ENCODE peak calls at places on chromosome 16, in eight cellular contexts. One of them, this sample, is unnamed.

GRCh38 chr16:86672215-86672863 is 94.0 kb downstream of the FOXL1 start:
- DNase-seq in endothelial cell of umbilical vein: no peak
- DNase-seq in thoracic aorta: no peak
- DNase-seq in AG04450: no peak
- DNase-seq in esophagus muscularis mucosa: no peak
- DNase-seq in upper lobe of left lung: no peak
- DNase-seq in CD4-positive, CD25-positive, alpha-beta regulatory T cell: no peak
- DNase-seq in adrenal gland: no peak
- DNase-seq in this sample: no peak

GRCh38 chr16:31128711-31129567 is 6.6 kb downstream of the PRSS8 start:
- DNase-seq in CD4-positive, CD25-positive, alpha-beta regulatory T cell: no peak
- DNase-seq in thoracic aorta: no peak
- DNase-seq in upper lobe of left lung: no peak
- DNase-seq in endothelial cell of umbilical vein: no peak
- DNase-seq in esophagus muscularis mucosa: no peak
- DNase-seq in adrenal gland: no peak
- DNase-seq in AG04450: no peak
- DNase-seq in this sample: no peak

GRCh38 chr16:61901689-61902088 is 134.5 kb downstream of the CDH8 start:
- DNase-seq in thoracic aorta: no peak
- DNase-seq in endothelial cell of umbilical vein: no peak
- DNase-seq in esophagus muscularis mucosa: no peak
- DNase-seq in AG04450: no peak
- DNase-seq in upper lobe of left lung: no peak
- DNase-seq in adrenal gland: no peak
- DNase-seq in CD4-positive, CD25-positive, alpha-beta regulatory T cell: no peak
- DNase-seq in this sample: no peak

GRCh38 chr16:64858076-64858475 is 263.8 kb downstream of the CDH11 start:
- DNase-seq in AG04450: peak
- DNase-seq in adrenal gland: no peak
- DNase-seq in upper lobe of left lung: no peak
- DNase-seq in CD4-positive, CD25-positive, alpha-beta regulatory T cell: no peak
- DNase-seq in esophagus muscularis mucosa: no peak
- DNase-seq in endothelial cell of umbilical vein: no peak
- DNase-seq in thoracic aorta: no peak
- DNase-seq in this sample: peak

GRCh38 chr16:19027416-19027815 is 40.0 kb upstream of the COQ7 start:
- DNase-seq in CD4-positive, CD25-positive, alpha-beta regulatory T cell: no peak
- DNase-seq in AG04450: no peak
- DNase-seq in upper lobe of left lung: no peak
- DNase-seq in thoracic aorta: no peak
- DNase-seq in adrenal gland: no peak
- DNase-seq in esophagus muscularis mucosa: no peak
- DNase-seq in endothelial cell of umbilical vein: peak
- DNase-seq in this sample: no peak

GRCh38 chr16:87836346-87836843 is 32.9 kb downstream of the SLC7A5 start:
- DNase-seq in thoracic aorta: no peak
- DNase-seq in upper lobe of left lung: peak
- DNase-seq in CD4-positive, CD25-positive, alpha-beta regulatory T cell: no peak
- DNase-seq in adrenal gland: no peak
- DNase-seq in endothelial cell of umbilical vein: no peak
- DNase-seq in esophagus muscularis mucosa: no peak
- DNase-seq in AG04450: no peak
- DNase-seq in this sample: no peak

GRCh38 chr16:22888791-22889190 is 74.8 kb downstream of the HS3ST2 start:
- DNase-seq in CD4-positive, CD25-positive, alpha-beta regulatory T cell: no peak
- DNase-seq in AG04450: no peak
- DNase-seq in esophagus muscularis mucosa: no peak
- DNase-seq in endothelial cell of umbilical vein: peak
- DNase-seq in thoracic aorta: no peak
- DNase-seq in adrenal gland: no peak
- DNase-seq in upper lobe of left lung: no peak
- DNase-seq in this sample: no peak

GRCh38 chr16:69613283-69614154 is 47.8 kb downstream of the NFAT5 start:
- DNase-seq in adrenal gland: no peak
- DNase-seq in upper lobe of left lung: no peak
- DNase-seq in AG04450: no peak
- DNase-seq in thoracic aorta: no peak
- DNase-seq in CD4-positive, CD25-positive, alpha-beta regulatory T cell: peak
- DNase-seq in endothelial cell of umbilical vein: no peak
- DNase-seq in esophagus muscularis mucosa: no peak
- DNase-seq in this sample: peak

GRCh38 chr16:4244254-4244812 is 2.5 kb upstream of the SRL start:
- DNase-seq in CD4-positive, CD25-positive, alpha-beta regulatory T cell: no peak
- DNase-seq in upper lobe of left lung: no peak
- DNase-seq in endothelial cell of umbilical vein: no peak
- DNase-seq in AG04450: no peak
- DNase-seq in thoracic aorta: no peak
- DNase-seq in adrenal gland: no peak
- DNase-seq in esophagus muscularis mucosa: no peak
- DNase-seq in this sample: no peak

GRCh38 chr16:67428146-67428731 is 2.7 kb upstream of the HSD11B2 start:
- DNase-seq in endothelial cell of umbilical vein: peak
- DNase-seq in thoracic aorta: no peak
- DNase-seq in CD4-positive, CD25-positive, alpha-beta regulatory T cell: peak
- DNase-seq in upper lobe of left lung: no peak
- DNase-seq in esophagus muscularis mucosa: no peak
- DNase-seq in AG04450: no peak
- DNase-seq in adrenal gland: peak
- DNase-seq in this sample: no peak

GRCh38 chr16:8644151-8644512 is 22.6 kb downstream of the METTL22 start:
- DNase-seq in thoracic aorta: no peak
- DNase-seq in upper lobe of left lung: no peak
- DNase-seq in adrenal gland: no peak
- DNase-seq in CD4-positive, CD25-positive, alpha-beta regulatory T cell: no peak
- DNase-seq in endothelial cell of umbilical vein: no peak
- DNase-seq in esophagus muscularis mucosa: no peak
- DNase-seq in AG04450: no peak
- DNase-seq in this sample: no peak

GRCh38 chr16:66551362-66551761 is 1.0 kb upstream of the CKLF start:
- DNase-seq in CD4-positive, CD25-positive, alpha-beta regulatory T cell: peak
- DNase-seq in endothelial cell of umbilical vein: peak
- DNase-seq in adrenal gland: no peak
- DNase-seq in AG04450: no peak
- DNase-seq in thoracic aorta: no peak
- DNase-seq in esophagus muscularis mucosa: no peak
- DNase-seq in upper lobe of left lung: no peak
- DNase-seq in this sample: no peak

GRCh38 chr16:87855852-87856715 is 13.2 kb downstream of the SLC7A5 start:
- DNase-seq in upper lobe of left lung: peak
- DNase-seq in adrenal gland: peak
- DNase-seq in CD4-positive, CD25-positive, alpha-beta regulatory T cell: peak
- DNase-seq in endothelial cell of umbilical vein: no peak
- DNase-seq in AG04450: no peak
- DNase-seq in esophagus muscularis mucosa: no peak
- DNase-seq in thoracic aorta: no peak
- DNase-seq in this sample: no peak

GRCh38 chr16:86732621-86733297 is 154.4 kb downstream of the FOXL1 start:
- DNase-seq in esophagus muscularis mucosa: no peak
- DNase-seq in adrenal gland: no peak
- DNase-seq in CD4-positive, CD25-positive, alpha-beta regulatory T cell: no peak
- DNase-seq in endothelial cell of umbilical vein: peak
- DNase-seq in thoracic aorta: no peak
- DNase-seq in AG04450: no peak
- DNase-seq in upper lobe of left lung: peak
- DNase-seq in this sample: no peak

GRCh38 chr16:49733278-49734009 is 122.5 kb downstream of the ZNF423 start:
- DNase-seq in CD4-positive, CD25-positive, alpha-beta regulatory T cell: no peak
- DNase-seq in AG04450: no peak
- DNase-seq in endothelial cell of umbilical vein: no peak
- DNase-seq in upper lobe of left lung: no peak
- DNase-seq in esophagus muscularis mucosa: no peak
- DNase-seq in adrenal gland: no peak
- DNase-seq in thoracic aorta: no peak
- DNase-seq in this sample: no peak

GRCh38 chr16:87056083-87056482 is 261.1 kb downstream of the C16orf95 start:
- DNase-seq in upper lobe of left lung: no peak
- DNase-seq in endothelial cell of umbilical vein: peak
- DNase-seq in adrenal gland: no peak
- DNase-seq in esophagus muscularis mucosa: no peak
- DNase-seq in thoracic aorta: no peak
- DNase-seq in CD4-positive, CD25-positive, alpha-beta regulatory T cell: no peak
- DNase-seq in AG04450: no peak
- DNase-seq in this sample: peak

GRCh38 chr16:72013389-72013788 is 4.8 kb downstream of the DHODH start:
- DNase-seq in thoracic aorta: no peak
- DNase-seq in AG04450: no peak
- DNase-seq in endothelial cell of umbilical vein: no peak
- DNase-seq in adrenal gland: no peak
- DNase-seq in CD4-positive, CD25-positive, alpha-beta regulatory T cell: peak
- DNase-seq in esophagus muscularis mucosa: no peak
- DNase-seq in upper lobe of left lung: no peak
- DNase-seq in this sample: peak

GRCh38 chr16:81319221-81319912 is 4.6 kb downstream of the GAN start:
- DNase-seq in upper lobe of left lung: no peak
- DNase-seq in adrenal gland: peak
- DNase-seq in thoracic aorta: no peak
- DNase-seq in endothelial cell of umbilical vein: no peak
- DNase-seq in CD4-positive, CD25-positive, alpha-beta regulatory T cell: no peak
- DNase-seq in esophagus muscularis mucosa: no peak
- DNase-seq in AG04450: peak
- DNase-seq in this sample: no peak

GRCh38 chr16:77599793-77600415 is 122.4 kb upstream of the NUDT7 start:
- DNase-seq in thoracic aorta: no peak
- DNase-seq in AG04450: no peak
- DNase-seq in upper lobe of left lung: no peak
- DNase-seq in CD4-positive, CD25-positive, alpha-beta regulatory T cell: peak
- DNase-seq in endothelial cell of umbilical vein: peak
- DNase-seq in adrenal gland: peak
- DNase-seq in esophagus muscularis mucosa: peak
- DNase-seq in this sample: no peak

GRCh38 chr16:86718118-86718517 is 139.8 kb downstream of the FOXL1 start:
- DNase-seq in AG04450: no peak
- DNase-seq in esophagus muscularis mucosa: no peak
- DNase-seq in CD4-positive, CD25-positive, alpha-beta regulatory T cell: no peak
- DNase-seq in upper lobe of left lung: no peak
- DNase-seq in thoracic aorta: no peak
- DNase-seq in endothelial cell of umbilical vein: peak
- DNase-seq in adrenal gland: no peak
- DNase-seq in this sample: no peak

GRCh38 chr16:57091990-57092785 is at the start of gene CPNE2:
- DNase-seq in upper lobe of left lung: peak
- DNase-seq in AG04450: no peak
- DNase-seq in adrenal gland: peak
- DNase-seq in CD4-positive, CD25-positive, alpha-beta regulatory T cell: no peak
- DNase-seq in thoracic aorta: no peak
- DNase-seq in endothelial cell of umbilical vein: peak
- DNase-seq in esophagus muscularis mucosa: no peak
- DNase-seq in this sample: no peak

GRCh38 chr16:80618862-80619648 is 78.3 kb downstream of the DYNLRB2 start:
- DNase-seq in CD4-positive, CD25-positive, alpha-beta regulatory T cell: no peak
- DNase-seq in upper lobe of left lung: no peak
- DNase-seq in esophagus muscularis mucosa: peak
- DNase-seq in AG04450: no peak
- DNase-seq in thoracic aorta: no peak
- DNase-seq in adrenal gland: no peak
- DNase-seq in endothelial cell of umbilical vein: no peak
- DNase-seq in this sample: no peak

DNA sequence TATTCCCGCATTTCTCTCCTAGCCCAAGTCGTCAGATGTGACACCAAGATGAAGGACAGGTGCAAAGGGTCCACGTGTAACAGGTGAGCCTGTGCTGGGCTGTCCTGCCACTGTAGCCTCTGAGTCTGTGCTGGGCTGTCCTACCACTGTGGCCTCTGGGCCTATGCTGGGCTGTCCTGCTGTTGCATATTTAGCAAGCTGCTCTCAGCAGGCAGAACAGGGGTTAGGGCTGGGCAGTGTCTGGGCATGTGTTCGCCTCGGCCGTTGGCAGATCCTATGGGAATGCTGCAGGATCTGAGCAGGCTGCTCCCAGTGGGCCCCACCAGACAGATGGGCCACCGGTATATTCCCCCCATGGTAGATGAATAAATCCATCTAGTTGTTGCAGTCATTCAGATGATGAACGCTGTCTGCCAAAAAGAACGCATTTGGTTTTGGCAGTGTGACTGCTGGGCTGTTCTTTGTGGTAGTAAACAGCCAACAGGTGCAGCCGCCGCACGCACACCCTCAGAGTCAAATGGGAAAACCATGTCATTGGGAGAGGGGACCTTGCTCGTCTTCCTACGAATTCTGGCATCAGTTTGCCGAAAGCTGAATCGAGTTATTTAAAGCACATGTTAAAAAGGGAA is 49.2 kb downstream of the CRISPLD2 start:
- DNase-seq in CD4-positive, CD25-positive, alpha-beta regulatory T cell: no peak
- DNase-seq in thoracic aorta: no peak
- DNase-seq in endothelial cell of umbilical vein: no peak
- DNase-seq in esophagus muscularis mucosa: no peak
- DNase-seq in adrenal gland: no peak
- DNase-seq in upper lobe of left lung: no peak
- DNase-seq in AG04450: no peak
- DNase-seq in this sample: no peak
- H3K4me3 ChIP-seq in CD4-positive, CD25-positive, alpha-beta regulatory T cell: no peak
- H3K4me3 ChIP-seq in thoracic aorta: no peak
- H3K4me3 ChIP-seq in endothelial cell of umbilical vein: no peak
- H3K4me3 ChIP-seq in esophagus muscularis mucosa: no peak
- H3K4me3 ChIP-seq in adrenal gland: no peak
- H3K4me3 ChIP-seq in upper lobe of left lung: no peak
- H3K4me3 ChIP-seq in AG04450: no peak
- H3K4me3 ChIP-seq in this sample: no peak

GRCh38 chr16:75081179-75081859 is 35.3 kb downstream of the LDHD start:
- DNase-seq in adrenal gland: no peak
- DNase-seq in endothelial cell of umbilical vein: no peak
- DNase-seq in esophagus muscularis mucosa: no peak
- DNase-seq in thoracic aorta: no peak
- DNase-seq in upper lobe of left lung: no peak
- DNase-seq in CD4-positive, CD25-positive, alpha-beta regulatory T cell: no peak
- DNase-seq in AG04450: no peak
- DNase-seq in this sample: no peak
- H3K4me3 ChIP-seq in adrenal gland: no peak
- H3K4me3 ChIP-seq in endothelial cell of umbilical vein: no peak
- H3K4me3 ChIP-seq in esophagus muscularis mucosa: no peak
- H3K4me3 ChIP-seq in thoracic aorta: no peak
- H3K4me3 ChIP-seq in upper lobe of left lung: no peak
- H3K4me3 ChIP-seq in CD4-positive, CD25-positive, alpha-beta regulatory T cell: no peak
- H3K4me3 ChIP-seq in AG04450: no peak
- H3K4me3 ChIP-seq in this sample: no peak

DNA sequence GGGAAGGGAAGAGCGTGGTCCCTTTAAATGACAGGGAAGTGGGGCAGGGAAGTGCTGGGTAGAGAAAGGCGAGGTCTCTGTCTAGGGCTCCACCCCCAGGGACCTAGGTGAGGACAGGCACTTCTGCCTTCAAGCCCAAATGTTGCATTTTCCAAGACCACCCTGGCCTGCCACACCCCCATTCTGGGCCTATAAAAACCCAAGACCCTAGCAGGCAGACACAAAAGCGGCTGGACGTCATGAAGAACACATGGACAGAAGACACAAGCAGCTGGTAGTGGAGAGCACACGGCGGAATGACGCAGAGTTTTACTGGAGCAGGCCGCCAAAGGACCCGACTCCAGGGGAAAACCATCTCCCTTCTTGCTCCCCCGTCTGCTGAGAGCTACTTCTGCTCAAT is 622.0 kb upstream of the SALL1 start:
- DNase-seq in CD4-positive, CD25-positive, alpha-beta regulatory T cell: no peak
- DNase-seq in AG04450: no peak
- DNase-seq in esophagus muscularis mucosa: peak
- DNase-seq in endothelial cell of umbilical vein: no peak
- DNase-seq in upper lobe of left lung: no peak
- DNase-seq in adrenal gland: no peak
- DNase-seq in thoracic aorta: no peak
- DNase-seq in this sample: no peak
- H3K4me3 ChIP-seq in CD4-positive, CD25-positive, alpha-beta regulatory T cell: no peak
- H3K4me3 ChIP-seq in AG04450: no peak
- H3K4me3 ChIP-seq in esophagus muscularis mucosa: no peak
- H3K4me3 ChIP-seq in endothelial cell of umbilical vein: no peak
- H3K4me3 ChIP-seq in upper lobe of left lung: no peak
- H3K4me3 ChIP-seq in adrenal gland: no peak
- H3K4me3 ChIP-seq in thoracic aorta: no peak
- H3K4me3 ChIP-seq in this sample: no peak

GRCh38 chr16:53529529-53529928 is 26.5 kb upstream of the AKTIP start:
- DNase-seq in thoracic aorta: no peak
- DNase-seq in esophagus muscularis mucosa: no peak
- DNase-seq in endothelial cell of umbilical vein: no peak
- DNase-seq in adrenal gland: no peak
- DNase-seq in upper lobe of left lung: no peak
- DNase-seq in CD4-positive, CD25-positive, alpha-beta regulatory T cell: no peak
- DNase-seq in AG04450: no peak
- DNase-seq in this sample: no peak
- H3K4me3 ChIP-seq in thoracic aorta: no peak
- H3K4me3 ChIP-seq in esophagus muscularis mucosa: no peak
- H3K4me3 ChIP-seq in endothelial cell of umbilical vein: no peak
- H3K4me3 ChIP-seq in adrenal gland: no peak
- H3K4me3 ChIP-seq in upper lobe of left lung: no peak
- H3K4me3 ChIP-seq in CD4-positive, CD25-positive, alpha-beta regulatory T cell: no peak
- H3K4me3 ChIP-seq in AG04450: no peak
- H3K4me3 ChIP-seq in this sample: no peak

This sample was measured in skeletal muscle cell.